ENCODE peak calls at places on chromosomes 12 and 14, in four cellular contexts. R is K562, N is H1, E is HepG2. H is an unnamed sample.

GRCh38 chr12:123916729-123917128 is 55.9 kb downstream of the CCDC92 start:
- DNase-seq in R (no peak), N (no peak), E (no peak), H (no peak)

GRCh38 chr12:30457621-30458289 is 237.9 kb downstream of the IPO8 start:
- DNase-seq in E (peak), N (no peak), R (peak), H (peak)

GRCh38 chr12:130998136-130998535 is 44.4 kb downstream of the ADGRD1 start:
- DNase-seq in N (no peak), R (no peak), E (no peak), H (no peak)

GRCh38 chr14:95609398-95609990 is 74.6 kb downstream of the GLRX5 start:
- DNase-seq in R (peak), E (peak), N (peak), H (peak)

GRCh38 chr14:75279153-75279738 is 618 bp downstream of the FOS start:
- DNase-seq in E (no peak), N (no peak), R (peak), H (no peak)

GRCh38 chr14:28365510-28365909 is 401.1 kb upstream of the FOXG1 start:
- DNase-seq in E (no peak), R (no peak), N (no peak), H (no peak)

GRCh38 chr12:72982351-72982750 is 710.2 kb downstream of the TRHDE start:
- DNase-seq in R (no peak), N (no peak), E (no peak), H (no peak)

GRCh38 chr12:69459477-69459876 is 10.7 kb upstream of the FRS2 start:
- DNase-seq in N (no peak), E (no peak), R (no peak), H (no peak)

GRCh38 chr14:24238123-24238522 is 4.3 kb downstream of the TINF2 start:
- DNase-seq in E (no peak), R (no peak), N (no peak), H (no peak)

GRCh38 chr14:58641509-58641908 is 3.7 kb downstream of the DACT1 start:
- DNase-seq in R (no peak), E (no peak), N (no peak), H (no peak)

GRCh38 chr14:49634547-49635334 is at the start of gene DNAAF2:
- DNase-seq in E (peak), N (peak), R (peak), H (peak)

GRCh38 chr12:85781751-85782150 is 54.5 kb downstream of the RASSF9 start:
- DNase-seq in N (no peak), R (no peak), E (no peak), H (no peak)

GRCh38 chr14:77014004-77014604 is 14.4 kb downstream of the IRF2BPL start:
- DNase-seq in E (peak), N (no peak), R (no peak), H (peak)

GRCh38 chr12:62163368-62163767 is 96.8 kb upstream of the USP15 start:
- DNase-seq in E (no peak), N (no peak), R (no peak), H (no peak)

DNA sequence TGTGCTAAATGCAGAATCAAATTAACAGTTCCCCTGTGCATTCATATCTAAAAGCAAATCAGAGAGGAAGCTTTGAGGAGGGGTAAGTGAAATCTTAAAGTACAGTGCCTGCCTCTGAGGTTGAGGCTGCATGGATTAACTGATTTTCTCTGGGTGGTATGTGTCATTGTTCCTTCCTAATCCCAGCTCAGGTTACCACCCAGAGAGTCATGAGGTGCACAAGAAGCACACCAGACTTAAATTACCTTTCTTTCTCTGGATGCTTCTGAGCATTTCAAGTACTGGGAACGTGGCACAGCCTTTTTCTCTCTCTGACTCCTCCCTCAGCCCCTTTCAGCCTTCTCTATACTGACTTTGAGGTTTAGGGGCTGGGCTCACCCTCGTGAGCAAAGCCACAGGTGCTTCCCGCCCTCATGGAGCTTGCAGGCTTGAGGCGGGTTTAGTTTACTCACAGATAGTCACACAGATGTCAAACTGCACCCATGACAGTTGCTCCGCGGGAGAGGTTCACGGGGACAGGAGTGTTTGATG is 237.6 kb upstream of the CRY1 start:
- DNase-seq in E (no peak), R (no peak), N (no peak), H (no peak)
- TF ChIP-seq JUND in E (no peak), R (no peak), N (no peak), H (no peak)

GRCh38 chr12:6084969-6085450 is 39.5 kb downstream of the VWF start:
- DNase-seq in E (no peak), N (no peak), R (no peak), H (no peak)

GRCh38 chr12:6083606-6084005 is 40.9 kb downstream of the VWF start:
- DNase-seq in N (no peak), R (no peak), E (no peak), H (no peak)

GRCh38 chr12:6082613-6083012 is 41.9 kb downstream of the VWF start:
- DNase-seq in E (no peak), N (no peak), R (no peak), H (no peak)

GRCh38 chr12:6085841-6086240 is 38.6 kb downstream of the VWF start:
- DNase-seq in E (no peak), N (no peak), R (no peak), H (no peak)

DNA sequence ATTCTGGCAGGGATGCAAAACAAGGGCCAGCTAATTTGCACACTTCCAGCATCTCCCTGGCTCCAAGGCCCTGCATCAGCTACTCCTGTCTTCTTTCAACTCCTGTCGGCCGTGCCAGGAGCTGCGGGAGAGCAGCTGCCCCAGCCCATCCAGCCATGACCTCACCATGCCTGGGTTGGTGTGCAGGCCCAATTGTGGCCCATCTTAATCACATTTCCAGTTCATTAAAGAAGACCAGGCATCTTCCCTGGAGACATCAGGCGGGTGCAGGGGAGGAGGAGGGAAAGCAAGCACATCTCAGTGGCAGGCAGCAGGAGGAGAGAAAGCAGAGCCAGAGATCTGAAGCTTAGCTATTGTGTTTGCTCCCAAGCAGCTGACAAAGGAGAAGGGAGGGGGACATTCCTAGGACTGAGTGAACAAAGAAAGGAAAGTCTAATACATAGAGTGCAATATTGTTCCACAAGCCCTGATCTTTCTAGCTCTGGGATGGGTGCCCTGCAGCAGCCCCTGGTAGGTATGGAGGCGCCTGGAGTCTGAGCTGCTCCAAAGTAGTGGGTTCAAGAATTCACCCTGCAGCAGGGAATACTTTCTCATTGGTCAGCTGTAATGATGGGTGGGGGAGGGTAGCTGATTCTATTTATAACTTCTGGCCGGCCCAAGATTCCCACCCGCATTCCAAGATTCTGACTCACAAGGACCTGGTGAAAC is 40.1 kb downstream of the VWF start:
- DNase-seq in E (no peak), N (peak), R (no peak), H (peak)
- TF ChIP-seq JUND in E (no peak), N (peak), R (no peak), H (no peak)

GRCh38 chr14:96893966-96894622 is 96.9 kb downstream of the VRK1 start:
- DNase-seq in E (no peak), N (no peak), R (no peak), H (no peak)

GRCh38 chr14:96888593-96888992 is 91.4 kb downstream of the VRK1 start:
- DNase-seq in E (no peak), R (no peak), N (no peak), H (no peak)

GRCh38 chr14:96889091-96889490 is 91.9 kb downstream of the VRK1 start:
- DNase-seq in R (no peak), E (no peak), N (no peak), H (no peak)

GRCh38 chr14:96888158-96888557 is 91.0 kb downstream of the VRK1 start:
- DNase-seq in R (no peak), E (no peak), N (no peak), H (no peak)
- TF ChIP-seq JUND in R (no peak), E (no peak), N (no peak), H (no peak)

DNA sequence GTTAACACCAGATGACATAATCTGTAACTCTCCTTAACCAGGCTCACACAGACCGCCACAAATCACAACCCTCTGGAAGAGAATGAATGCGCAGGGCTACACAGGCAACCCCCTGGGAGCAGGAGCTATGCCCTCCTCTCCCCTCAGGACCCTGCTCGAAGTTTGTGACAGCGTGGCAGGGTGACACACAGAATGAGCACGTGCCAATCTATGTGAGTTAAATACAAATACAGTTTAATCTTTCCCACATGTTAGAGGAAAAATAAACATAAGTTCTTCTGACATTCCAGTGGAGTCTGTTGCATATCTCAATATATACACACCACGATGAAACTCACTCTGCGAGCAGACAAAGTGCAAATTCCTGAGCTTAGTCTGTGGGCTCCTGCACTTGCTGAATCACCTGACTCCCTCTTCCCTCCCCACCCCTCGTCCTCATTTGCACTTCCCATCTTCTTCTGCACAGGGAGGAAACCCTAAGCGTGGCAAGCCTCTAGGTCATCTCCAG is 37.6 kb downstream of the BCAT1 start:
- DNase-seq in N (peak), E (peak), R (no peak), H (peak)
- TF ChIP-seq JUND in N (no peak), E (no peak), R (no peak), H (no peak)

GRCh38 chr12:100964026-100964425 is 169.4 kb downstream of the ANO4 start:
- DNase-seq in E (no peak), N (no peak), R (no peak), H (no peak)
- TF ChIP-seq JUND in E (no peak), N (no peak), R (no peak), H (no peak)

GRCh38 chr14:80645667-80646413 is 295.7 kb downstream of the CEP128 start:
- DNase-seq in R (no peak), N (no peak), E (peak), H (no peak)

DNA sequence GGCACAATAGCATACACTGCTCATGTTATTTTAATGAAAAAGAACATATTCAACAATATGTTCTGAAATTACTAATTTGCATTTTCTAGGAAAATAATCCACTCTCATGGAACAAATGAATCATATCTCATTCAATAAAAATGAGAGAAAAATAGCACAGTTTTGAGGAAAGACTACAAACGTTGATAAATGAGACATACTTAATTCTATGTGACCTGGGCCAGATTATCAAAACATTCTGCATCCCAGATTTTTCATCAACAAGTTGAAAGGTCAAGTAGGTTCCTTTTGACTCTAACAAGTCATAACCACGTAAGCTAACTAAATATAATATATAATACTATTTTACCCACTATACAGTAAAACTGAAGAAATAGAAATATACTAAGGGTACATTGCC is 296.7 kb downstream of the CEP128 start:
- DNase-seq in E (no peak), R (no peak), N (no peak), H (no peak)
- TF ChIP-seq JUND in E (no peak), R (no peak), N (no peak), H (no peak)

DNA sequence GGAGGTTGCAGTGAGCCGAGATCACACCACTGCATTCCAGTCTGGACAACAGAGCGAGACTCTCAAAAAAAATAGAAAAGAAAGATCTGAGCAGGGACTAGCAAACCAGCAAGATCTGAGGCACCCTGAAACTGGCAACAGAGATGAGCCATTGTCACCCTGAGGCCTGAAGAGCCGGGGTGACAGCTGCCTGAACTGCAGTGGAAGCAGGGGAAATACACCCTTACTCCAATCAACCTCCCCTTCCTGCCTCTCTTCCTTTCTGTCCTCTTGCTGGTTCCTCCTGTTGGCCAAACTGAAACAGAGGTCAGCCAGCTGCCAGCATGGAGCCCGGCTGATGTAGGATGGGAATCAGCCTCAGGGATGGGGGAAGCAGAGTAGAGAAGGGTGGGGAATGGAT is 192.0 kb downstream of the CHST11 start:
- DNase-seq in N (no peak), R (no peak), E (no peak), H (no peak)
- TF ChIP-seq JUND in N (no peak), R (no peak), E (no peak), H (no peak)

DNA sequence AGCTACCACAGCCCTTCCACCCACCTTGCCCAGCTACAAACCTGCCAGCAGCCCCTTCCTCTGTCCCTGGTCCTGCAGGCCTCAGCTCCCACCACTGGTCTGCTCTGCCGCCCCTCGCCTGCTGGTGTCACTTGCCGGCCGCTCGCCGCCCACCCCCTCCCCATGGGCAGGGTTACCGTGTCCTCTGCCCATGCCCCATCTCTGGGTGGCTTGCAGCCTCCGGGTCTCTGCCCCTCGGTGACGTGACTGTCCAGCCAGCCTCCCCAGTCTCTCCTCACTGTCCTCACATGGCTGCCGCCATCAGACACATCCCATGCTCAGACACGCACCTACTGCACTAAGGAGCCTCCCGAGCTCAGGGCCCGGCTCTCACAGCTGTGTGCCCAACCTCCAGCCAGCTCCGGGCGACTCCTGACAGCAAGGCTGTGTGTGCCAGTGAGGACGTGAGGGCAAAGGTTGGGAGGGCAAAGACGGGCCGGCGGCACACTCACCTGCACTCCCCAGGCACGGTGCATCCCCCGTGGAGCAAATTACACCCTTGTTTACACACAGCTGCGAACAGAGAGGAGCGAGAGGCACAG is 13.4 kb downstream of the JAG2 start:
- DNase-seq in R (no peak), N (no peak), E (no peak), H (no peak)
- TF ChIP-seq JUND in R (no peak), N (no peak), E (no peak), H (no peak)

GRCh38 chr12:108637631-108638030 is 3.9 kb upstream of the SELPLG start:
- DNase-seq in N (no peak), R (no peak), E (no peak), H (no peak)

GRCh38 chr12:108635997-108636808 is 2.5 kb upstream of the SELPLG start:
- DNase-seq in R (no peak), N (no peak), E (no peak), H (no peak)

GRCh38 chr12:108635201-108635996 is 1.7 kb upstream of the SELPLG start:
- DNase-seq in N (no peak), E (no peak), R (no peak), H (no peak)

GRCh38 chr12:108638141-108638823 is 4.6 kb upstream of the SELPLG start:
- DNase-seq in E (no peak), N (no peak), R (no peak), H (no peak)

DNA sequence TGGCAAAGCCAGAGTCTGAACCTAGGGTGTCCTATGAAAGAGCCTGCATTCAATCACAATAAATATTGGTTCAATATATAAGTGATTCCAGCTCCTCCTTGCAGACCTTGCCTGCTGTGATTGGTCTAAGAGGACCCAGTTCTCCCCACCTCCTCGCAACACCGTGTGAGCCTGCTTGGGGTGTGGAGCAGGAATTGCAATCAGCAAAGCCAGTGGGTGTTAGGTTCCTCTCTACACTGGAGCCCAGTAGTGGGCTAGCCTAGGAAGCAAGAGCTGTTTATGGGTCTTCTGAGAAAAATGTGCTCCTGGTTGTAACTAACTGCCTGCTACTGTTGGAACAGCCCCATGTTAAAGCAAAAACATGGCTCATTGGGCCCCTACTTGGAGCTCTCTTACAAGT is 3.5 kb upstream of the SELPLG start:
- DNase-seq in N (no peak), E (no peak), R (no peak), H (no peak)
- TF ChIP-seq JUND in N (no peak), E (no peak), R (no peak), H (no peak)

H was measured in T47D.